ENCODE peak calls at places on chromosomes 1 and 21, in ten cellular contexts. S, P, T, O, L, R, H, N, V and B are unnamed samples.

GRCh38 chr21:34946385-34947121 is 102.5 kb downstream of the RUNX1 start:
- DNase-seq in T (no peak), H (no peak), S (no peak), V (no peak), L (no peak), R (no peak), P (no peak), N (no peak), O (no peak), B (no peak)

GRCh38 chr1:167726038-167726437 is 4.3 kb downstream of the MPZL1 start:
- DNase-seq in L (no peak), V (no peak), N (no peak), S (no peak), O (no peak), P (no peak), R (no peak), H (no peak), T (no peak), B (no peak)

GRCh38 chr1:232249335-232249734 is 380.6 kb downstream of the SIPA1L2 start:
- DNase-seq in R (no peak), N (no peak), P (no peak), V (no peak), O (no peak), S (no peak), T (no peak), L (no peak), H (no peak), B (no peak)

GRCh38 chr1:221881805-221882581 is 140.1 kb upstream of the DUSP10 start:
- DNase-seq in N (no peak), S (peak; percentile 13), O (no peak), V (no peak), H (no peak), L (no peak), T (no peak), R (no peak), P (no peak), B (no peak)

GRCh38 chr1:151251656-151252470 is 2.7 kb upstream of the PSMD4 start:
- DNase-seq in T (no peak), O (peak; percentile 53), L (peak; percentile 81), S (peak; percentile 81), H (peak; percentile 45), R (peak; percentile 84), V (peak; percentile 93), N (peak; percentile 73), P (peak; percentile 44), B (peak; percentile 91)

GRCh38 chr1:39130297-39130696 is 74.2 kb upstream of the MACF1 start:
- DNase-seq in L (no peak), P (no peak), S (peak; percentile 73), R (no peak), N (no peak), T (no peak), V (no peak), O (no peak), H (no peak), B (no peak)

GRCh38 chr1:26191739-26192138 is 1.3 kb downstream of the CATSPER4 start:
- DNase-seq in N (no peak), P (no peak), O (no peak), V (no peak), H (no peak), S (no peak), R (no peak), L (peak; percentile 49), T (no peak), B (no peak)

GRCh38 chr1:145997156-145998023 is 1.0 kb upstream of the TXNIP start:
- DNase-seq in S (peak; percentile 36), N (peak; percentile 35), O (no peak), T (peak; percentile 94), L (peak; percentile 73), V (peak; percentile 24), R (no peak), P (peak; percentile 61), H (peak; percentile 59), B (peak; percentile 58)

GRCh38 chr21:26835027-26835713 is 10.0 kb downstream of the ADAMTS1 start:
- DNase-seq in S (peak; percentile 85), N (no peak), T (no peak), P (no peak), O (no peak), R (no peak), H (no peak), V (no peak), L (no peak), B (no peak)

GRCh38 chr1:1432951-1433803 is 2.3 kb upstream of the VWA1 start:
- DNase-seq in R (no peak), O (peak; percentile 82), P (no peak), V (peak; percentile 50), L (no peak), S (peak; percentile 74), H (no peak), T (peak; percentile 94), N (no peak), B (no peak)

GRCh38 chr21:44477712-44478111 is 22.4 kb downstream of the LRRC3 start:
- DNase-seq in P (no peak), V (no peak), H (no peak), O (no peak), S (no peak), L (no peak), T (no peak), R (no peak), N (peak; percentile 78), B (no peak)

GRCh38 chr1:10399487-10399917 is 638 bp downstream of the PGD start:
- DNase-seq in H (no peak), S (no peak), N (no peak), L (no peak), O (no peak), T (peak; percentile 88), R (peak; percentile 66), V (no peak), P (no peak), B (no peak)

GRCh38 chr1:35588197-35588910 is 15.2 kb downstream of the TFAP2E start:
- DNase-seq in T (peak; percentile 67), P (no peak), L (no peak), R (no peak), V (no peak), S (no peak), N (no peak), H (no peak), O (no peak), B (no peak)

GRCh38 chr1:87113313-87113712 is 198.9 kb downstream of the HS2ST1 start:
- DNase-seq in H (no peak), T (no peak), L (no peak), O (no peak), P (no peak), S (peak; percentile 15), N (no peak), V (no peak), R (no peak), B (no peak)

GRCh38 chr1:19074361-19074901 is 118.0 kb upstream of the IFFO2 start:
- DNase-seq in P (peak; percentile 63), R (no peak), T (peak; percentile 87), N (no peak), O (no peak), V (no peak), L (peak; percentile 87), S (no peak), H (peak; percentile 65), B (no peak)

GRCh38 chr1:43804569-43804968 is 97.2 kb downstream of the ST3GAL3 start:
- DNase-seq in S (no peak), H (no peak), P (no peak), O (no peak), L (no peak), R (no peak), V (no peak), T (no peak), N (no peak), B (no peak)

GRCh38 chr1:88773540-88774150 is 89.6 kb downstream of the PKN2 start:
- DNase-seq in P (no peak), H (no peak), O (no peak), S (peak; percentile 96), L (no peak), T (no peak), V (no peak), N (no peak), R (no peak), B (no peak)

GRCh38 chr1:85818371-85818770 is 110.1 kb upstream of the ZNHIT6 start:
- DNase-seq in R (no peak), L (no peak), H (no peak), P (no peak), O (no peak), T (no peak), N (no peak), S (peak; percentile 14), V (no peak), B (no peak)